ENCODE peak calls at places on chromosome 18, in six cellular contexts. Y, I, F, X, J and O are unnamed samples.

GRCh38 chr18:34660572-34660971 is 49.5 kb upstream of the DTNA start:
- DNase-seq in I (no peak), Y (no peak), F (no peak), X (no peak), J (no peak), O (no peak)

GRCh38 chr18:22640281-22640842 is 222.6 kb upstream of the CTAGE1 start:
- DNase-seq in J (no peak), I (no peak), Y (no peak), X (no peak), F (no peak), O (no peak)

GRCh38 chr18:70418551-70419311 is 129.9 kb downstream of the SOCS6 start:
- DNase-seq in J (no peak), I (no peak), X (no peak), Y (no peak), F (no peak), O (no peak)

GRCh38 chr18:44680271-44681038 is at the start of gene SETBP1:
- DNase-seq in J (peak), X (peak), Y (peak), F (no peak), I (peak), O (peak)

GRCh38 chr18:3402962-3403585 is 46.9 kb upstream of the TGIF1 start:
- DNase-seq in X (no peak), I (no peak), J (no peak), F (peak), Y (no peak), O (no peak)

GRCh38 chr18:47801817-47802216 is 128.6 kb downstream of the SMAD2 start:
- DNase-seq in J (no peak), I (no peak), F (no peak), Y (no peak), X (no peak), O (no peak)

GRCh38 chr18:79484661-79485621 is 89.2 kb downstream of the NFATC1 start:
- DNase-seq in J (peak), Y (no peak), F (peak), I (no peak), X (no peak), O (no peak)

GRCh38 chr18:23479829-23480505 is 23.3 kb upstream of the RMC1 start:
- DNase-seq in Y (peak), J (no peak), X (no peak), I (no peak), F (no peak), O (no peak)

GRCh38 chr18:46133534-46133933 is 29.3 kb downstream of the HAUS1 start:
- DNase-seq in X (no peak), F (no peak), Y (no peak), I (no peak), J (no peak), O (no peak)

GRCh38 chr18:3330622-3331021 is 68.7 kb downstream of the MYL12B start:
- DNase-seq in Y (no peak), I (no peak), J (no peak), X (no peak), F (no peak), O (no peak)

GRCh38 chr18:63344263-63344662 is 22.7 kb downstream of the KDSR start:
- DNase-seq in I (no peak), J (no peak), F (no peak), Y (no peak), X (no peak), O (no peak)

GRCh38 chr18:47680488-47680887 is 250.0 kb downstream of the SMAD2 start:
- DNase-seq in X (no peak), Y (peak), I (no peak), J (no peak), F (no peak), O (no peak)

GRCh38 chr18:57771626-57772025 is 31.5 kb downstream of the ATP8B1 start:
- DNase-seq in Y (no peak), F (no peak), J (no peak), I (no peak), X (no peak), O (no peak)

GRCh38 chr18:26540041-26540628 is 8.2 kb downstream of the KCTD1 start:
- DNase-seq in Y (no peak), X (no peak), I (no peak), J (no peak), F (no peak), O (no peak)

GRCh38 chr18:80210312-80211083 is 36.8 kb downstream of the PARD6G start:
- DNase-seq in X (peak), F (no peak), I (no peak), J (no peak), Y (no peak), O (no peak)

GRCh38 chr18:48031011-48031480 is 100.6 kb upstream of the SMAD2 start:
- DNase-seq in J (peak), I (no peak), X (peak), Y (no peak), F (no peak), O (peak)

GRCh38 chr18:76484749-76485387 is 10.2 kb downstream of the ZNF516 start:
- DNase-seq in I (no peak), F (no peak), J (no peak), X (no peak), Y (no peak), O (no peak)

GRCh38 chr18:8944871-8945245 is 157.6 kb upstream of the NDUFV2 start:
- DNase-seq in F (no peak), Y (no peak), J (no peak), I (no peak), X (no peak), O (no peak)

GRCh38 chr18:3652380-3653262 is 202.6 kb downstream of the TGIF1 start:
- DNase-seq in I (no peak), Y (no peak), F (peak), J (no peak), X (no peak), O (no peak)

GRCh38 chr18:63292844-63293683 is 26.5 kb downstream of the BCL2 start:
- DNase-seq in X (no peak), J (no peak), I (peak), Y (peak), F (no peak), O (no peak)

GRCh38 chr18:54162431-54162830 is 62.0 kb downstream of the MBD2 start:
- DNase-seq in Y (no peak), I (no peak), X (no peak), J (no peak), F (no peak), O (no peak)

GRCh38 chr18:73283032-73283431 is 415.2 kb upstream of the NETO1 start:
- DNase-seq in F (no peak), I (no peak), J (no peak), Y (no peak), X (no peak), O (peak)

GRCh38 chr18:31736630-31737029 is 24.1 kb downstream of the SLC25A52 start:
- DNase-seq in X (no peak), F (no peak), Y (no peak), I (no peak), J (no peak), O (peak)

GRCh38 chr18:78878335-78878734 is 101.3 kb upstream of the SALL3 start:
- DNase-seq in I (no peak), F (no peak), J (no peak), Y (no peak), X (no peak), O (no peak)

GRCh38 chr18:10135302-10135926 is 221.6 kb downstream of the VAPA start:
- DNase-seq in X (no peak), I (no peak), Y (no peak), F (no peak), J (no peak), O (no peak)

GRCh38 chr18:23053756-23054457 is 81.4 kb upstream of the CABLES1 start:
- DNase-seq in I (no peak), X (no peak), F (peak), Y (no peak), J (peak), O (no peak)

GRCh38 chr18:2897015-2897414 is 50.2 kb downstream of the EMILIN2 start:
- DNase-seq in X (no peak), Y (no peak), J (no peak), F (peak), I (no peak), O (no peak)

GRCh38 chr18:49623571-49623970 is 61.7 kb downstream of the LIPG start:
- DNase-seq in F (no peak), I (no peak), X (no peak), Y (no peak), J (no peak), O (no peak)

GRCh38 chr18:70288851-70289328 is at the start of gene SOCS6:
- DNase-seq in Y (peak), F (no peak), X (peak), I (no peak), J (peak), O (peak)

GRCh38 chr18:54004828-54005227 is 219.6 kb downstream of the MBD2 start:
- DNase-seq in Y (no peak), I (no peak), F (no peak), X (no peak), J (no peak), O (peak)

GRCh38 chr18:3340682-3341097 is 78.8 kb downstream of the MYL12B start:
- DNase-seq in F (no peak), Y (no peak), X (no peak), I (no peak), J (no peak), O (no peak)